ENCODE peak calls at places on chromosomes 13 and 19, in nine cellular contexts. T is sigmoid colon, W is fibroblast of villous mesenchyme, Y is HFF-Myc, N is AG04450, A is heart right ventricle, S is ovary, G is LNCaP clone FGC, V is BJ. M is an unnamed sample.
A peak's percentile ranks its signal among the peaks of the same experiment; 100 is the strongest.

GRCh38 chr13:23718916-23719470 is 148.8 kb downstream of the TNFRSF19 start:
- DNase-seq in T (no peak), W (peak; percentile 19), Y (no peak), N (no peak), A (no peak), S (no peak), G (no peak), V (no peak), M (no peak)

GRCh38 chr13:20923272-20923671 is 20.7 kb upstream of the XPO4 start:
- DNase-seq in T (no peak), W (no peak), Y (no peak), N (no peak), A (no peak), S (no peak), G (no peak), V (no peak), M (peak; percentile 28)

GRCh38 chr13:30737511-30738342 is 2.4 kb downstream of the ALOX5AP start:
- DNase-seq in T (no peak), W (no peak), Y (no peak), N (no peak), A (no peak), S (no peak), G (no peak), V (no peak), M (no peak)

GRCh38 chr13:99218969-99219368 is 18.3 kb downstream of the UBAC2 start:
- DNase-seq in T (no peak), W (no peak), Y (no peak), N (no peak), A (no peak), S (no peak), G (no peak), V (no peak), M (no peak)

GRCh38 chr13:64900039-64900438 is 2330.1 kb downstream of the PCDH9 start:
- DNase-seq in T (peak; percentile 60), W (no peak), Y (no peak), N (no peak), A (no peak), S (no peak), G (no peak), V (no peak), M (no peak)

GRCh38 chr13:64158910-64159309 is 2743.3 kb upstream of the PCDH20 start:
- DNase-seq in T (no peak), W (peak; percentile 23), Y (no peak), N (no peak), A (no peak), S (no peak), G (no peak), V (no peak), M (peak; percentile 40)

GRCh38 chr19:30332445-30333234 is 39.5 kb upstream of the ZNF536 start:
- DNase-seq in T (no peak), W (no peak), Y (no peak), N (no peak), A (no peak), S (no peak), G (no peak), V (no peak), M (no peak)

GRCh38 chr13:45162194-45162593 is 38.7 kb downstream of the KCTD4 start:
- DNase-seq in T (no peak), W (peak; percentile 48), Y (no peak), N (no peak), A (no peak), S (no peak), G (no peak), V (no peak), M (no peak)

GRCh38 chr19:18399008-18399407 is 1.6 kb upstream of the LRRC25 start:
- DNase-seq in T (no peak), W (peak; percentile 63), Y (no peak), N (no peak), A (no peak), S (no peak), G (no peak), V (no peak), M (no peak)

GRCh38 chr19:2034729-2035589 is 16.1 kb downstream of the MKNK2 start:
- DNase-seq in T (peak; percentile 74), W (peak; percentile 30), Y (no peak), N (no peak), A (peak; percentile 49), S (peak; percentile 59), G (no peak), V (no peak), M (peak; percentile 82)

GRCh38 chr19:4471400-4472173 is 510 bp upstream of the HDGFL2 start:
- DNase-seq in T (peak; percentile 100), W (peak; percentile 100), Y (peak; percentile 100), N (peak; percentile 100), A (peak; percentile 96), S (peak; percentile 98), G (peak; percentile 100), V (peak; percentile 100), M (peak; percentile 99)

GRCh38 chr19:4474504-4475136 is 2.5 kb downstream of the HDGFL2 start:
- DNase-seq in T (no peak), W (peak; percentile 63), Y (no peak), N (no peak), A (no peak), S (no peak), G (no peak), V (peak; percentile 19), M (peak; percentile 89)

GRCh38 chr19:4472174-4472974 is at the start of gene HDGFL2:
- DNase-seq in T (no peak), W (no peak), Y (no peak), N (no peak), A (peak; percentile 98), S (peak; percentile 50), G (no peak), V (no peak), M (no peak)

GRCh38 chr19:4473011-4473410 is 914 bp downstream of the HDGFL2 start:
- DNase-seq in T (no peak), W (no peak), Y (no peak), N (no peak), A (no peak), S (no peak), G (no peak), V (no peak), M (no peak)

DNA sequence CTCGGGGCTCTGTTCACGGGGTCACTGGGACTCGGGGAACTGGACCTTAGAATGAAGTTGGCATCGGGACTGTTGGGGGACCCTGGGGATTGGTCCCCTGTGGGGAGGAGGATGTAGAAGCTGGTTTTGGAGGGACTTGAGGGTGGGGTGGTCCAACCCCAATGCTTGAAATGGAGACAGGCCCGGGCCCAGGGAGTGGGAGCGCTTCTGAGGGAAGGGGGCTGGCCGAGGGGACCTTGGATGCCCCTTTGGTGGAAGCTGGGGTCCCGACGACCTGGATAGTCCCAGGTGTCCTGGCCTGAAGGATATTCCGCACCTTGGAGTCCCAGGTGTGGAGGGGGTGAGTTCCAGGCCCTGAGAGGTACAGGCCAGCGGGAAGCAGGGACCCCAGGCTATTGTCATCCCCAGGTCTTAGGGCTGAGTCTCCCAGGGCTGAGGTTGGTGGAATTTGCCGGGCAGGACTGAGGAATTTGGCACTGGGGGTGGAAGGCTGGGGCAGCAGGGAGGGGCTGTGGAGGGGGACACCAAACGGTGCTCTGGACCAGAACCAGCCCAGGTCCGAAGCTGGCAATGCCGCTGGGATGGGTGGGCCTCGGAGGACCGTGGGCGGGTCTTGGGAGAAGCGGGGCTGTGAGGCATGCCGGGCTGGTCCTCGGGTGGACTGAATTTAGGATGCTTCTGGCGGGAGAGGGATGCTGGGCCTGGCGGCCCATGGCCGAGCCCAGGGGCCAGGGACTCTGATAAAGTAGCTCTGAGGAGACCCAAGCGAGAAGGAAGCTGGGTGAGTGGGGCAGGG is 1.8 kb downstream of the HDGFL2 start:
- DNase-seq in T (no peak), W (no peak), Y (no peak), N (no peak), A (no peak), S (no peak), G (no peak), V (no peak), M (no peak)
- H3K4me3 ChIP-seq in T (peak overlapping the region; percentile 94), W (peak overlapping the region; percentile 91), Y (peak overlapping the region; percentile 91), N (peak overlapping the region; percentile 79), A (no peak overlapping the region), S (no peak overlapping the region), G (peak overlapping the region; percentile 98), V (peak overlapping the region; percentile 92), M (peak overlapping the region; percentile 86)

GRCh38 chr19:33418461-33418860 is 45.0 kb downstream of the CEBPG start:
- DNase-seq in T (no peak), W (no peak), Y (no peak), N (no peak), A (no peak), S (no peak), G (no peak), V (no peak), M (no peak)
- TF ChIP-seq CTCF in T (no peak), W (no peak), Y (no peak), N (no peak), A (no peak), S (no peak), G (no peak), V (no peak), M (no peak)

GRCh38 chr19:484494-484893 is 11.8 kb upstream of the MADCAM1 start:
- DNase-seq in T (no peak), W (no peak), Y (no peak), N (no peak), A (no peak), S (no peak), G (no peak), V (no peak), M (no peak)

GRCh38 chr19:478236-478888 is 17.5 kb upstream of the SHC2 start:
- DNase-seq in T (no peak), W (no peak), Y (no peak), N (no peak), A (no peak), S (no peak), G (no peak), V (no peak), M (no peak)

GRCh38 chr19:483332-484072 is 12.8 kb upstream of the MADCAM1 start:
- DNase-seq in T (no peak), W (no peak), Y (no peak), N (no peak), A (no peak), S (no peak), G (no peak), V (no peak), M (no peak)

GRCh38 chr19:482186-483041 is 13.9 kb upstream of the MADCAM1 start:
- DNase-seq in T (no peak), W (no peak), Y (no peak), N (no peak), A (no peak), S (no peak), G (no peak), V (no peak), M (no peak)

GRCh38 chr19:480016-480855 is 16.1 kb upstream of the MADCAM1 start:
- DNase-seq in T (peak; percentile 91), W (peak; percentile 70), Y (no peak), N (no peak), A (peak; percentile 84), S (no peak), G (no peak), V (no peak), M (peak; percentile 70)
- H3K4me3 ChIP-seq in T (no peak overlapping the region), W (peak overlapping the region; percentile 49), Y (no peak overlapping the region), N (peak overlapping the region; percentile 13), A (peak overlapping the region; percentile 4), S (no peak overlapping the region), G (no peak overlapping the region), V (no peak overlapping the region), M (no peak overlapping the region)

GRCh38 chr19:35154535-35155406 is at the start of gene FXYD5:
- DNase-seq in T (peak; percentile 85), W (peak; percentile 82), Y (no peak), N (peak; percentile 27), A (peak; percentile 74), S (no peak), G (no peak), V (no peak), M (no peak)
- TF ChIP-seq CTCF in T (no peak), W (peak; percentile 18), Y (no peak), N (peak; percentile 18), A (no peak), S (no peak), G (no peak), V (peak; percentile 17), M (no peak)